ENCODE peak calls at places on chromosomes 3 and 15, in ten cellular contexts. J is esophagus muscularis mucosa, S is Caco-2, T is mammary epithelial cell, K is heart right ventricle, V is thoracic aorta, W is colonic mucosa, M is fibroblast of lung, R is stomach, I is uterus. Q is an unnamed sample. For H3K4me1 and H3K36me3, the result is how much of the 10 kb centered on the place peaks cover.

GRCh38 chr3:182789371-182789770 is 3.9 kb upstream of the ATP11B start:
- DNase-seq in I (no peak), J (no peak), W (no peak), V (no peak), T (peak), S (no peak), M (no peak), K (no peak), R (no peak), Q (no peak)

GRCh38 chr15:68775671-68776476 is 44.8 kb downstream of the ANP32A start:
- DNase-seq in I (peak), R (peak), K (peak), J (no peak), T (no peak), V (peak), W (peak), S (no peak), M (peak), Q (peak)

GRCh38 chr3:148998297-148998696 is 7.0 kb downstream of the GYG1 start:
- DNase-seq in M (peak), R (no peak), K (no peak), I (no peak), W (no peak), T (no peak), S (no peak), J (no peak), V (no peak), Q (no peak)

GRCh38 chr3:150216866-150217600 is 191.1 kb upstream of the TSC22D2 start:
- DNase-seq in R (no peak), K (no peak), W (no peak), J (peak), M (no peak), I (no peak), T (peak), S (no peak), V (no peak), Q (no peak)

GRCh38 chr3:118473343-118473742 is 561.3 kb downstream of the IGSF11 start:
- DNase-seq in T (no peak), S (no peak), W (no peak), R (no peak), I (no peak), V (no peak), K (no peak), M (no peak), J (no peak), Q (no peak)

GRCh38 chr3:149820183-149820582 is 7.2 kb downstream of the RNF13 start:
- DNase-seq in K (no peak), V (no peak), R (no peak), T (peak), M (no peak), W (no peak), J (no peak), I (no peak), S (no peak), Q (no peak)

GRCh38 chr3:194537732-194538247 is 51.0 kb upstream of the ATP13A3 start:
- DNase-seq in M (peak), R (peak), I (no peak), T (peak), V (no peak), J (no peak), W (peak), S (peak), K (no peak), Q (no peak)

GRCh38 chr3:81242871-81243270 is 518.6 kb downstream of the GBE1 start:
- DNase-seq in S (no peak), I (no peak), J (no peak), M (peak), W (no peak), K (no peak), R (no peak), T (no peak), V (no peak), Q (no peak)

GRCh38 chr3:87710511-87710910 is 348.3 kb downstream of the CGGBP1 start:
- DNase-seq in K (no peak), J (no peak), M (no peak), S (no peak), I (no peak), T (no peak), R (no peak), V (no peak), W (no peak), Q (no peak)

GRCh38 chr3:159340877-159341500 is 539.1 kb downstream of the MFSD1 start:
- DNase-seq in M (no peak), K (no peak), R (no peak), W (no peak), I (no peak), J (no peak), V (no peak), T (no peak), S (no peak), Q (no peak)

GRCh38 chr3:12964713-12965612 is 108.3 kb downstream of the IQSEC1 start:
- DNase-seq in I (no peak), R (no peak), K (no peak), T (no peak), V (no peak), J (no peak), W (peak), M (no peak), S (peak), Q (no peak)

GRCh38 chr3:37132334-37132733 is 42.0 kb downstream of the LRRFIP2 start:
- DNase-seq in J (no peak), M (no peak), T (no peak), R (no peak), S (no peak), V (no peak), W (no peak), I (no peak), K (no peak), Q (no peak)

GRCh38 chr3:44924102-44925084 is 50.0 kb downstream of the TGM4 start:
- DNase-seq in J (no peak), I (no peak), S (no peak), W (no peak), M (no peak), R (no peak), T (no peak), V (no peak), K (no peak), Q (no peak)

GRCh38 chr3:89964347-89964746 is 856.9 kb downstream of the EPHA3 start:
- DNase-seq in J (no peak), W (no peak), T (peak), R (no peak), V (no peak), S (no peak), K (no peak), M (peak), I (no peak), Q (no peak)

GRCh38 chr3:172203522-172204258 is 164.3 kb downstream of the FNDC3B start:
- DNase-seq in S (peak), T (peak), I (no peak), R (peak), W (peak), J (peak), M (no peak), V (no peak), K (no peak), Q (peak)

GRCh38 chr3:46558184-46559029 is 7.7 kb downstream of the LRRC2 start:
- DNase-seq in R (peak), W (peak), J (peak), I (peak), K (peak), M (peak), T (peak), V (no peak), S (peak), Q (peak)

GRCh38 chr3:175656451-175656850 is 797.3 kb downstream of the NAALADL2 start:
- DNase-seq in R (no peak), V (no peak), J (no peak), T (no peak), K (no peak), S (no peak), M (no peak), I (no peak), W (no peak), Q (no peak)

GRCh38 chr3:183807329-183807728 is 18.0 kb downstream of the MAP6D1 start:
- DNase-seq in R (no peak), I (no peak), W (no peak), M (no peak), T (no peak), K (no peak), S (no peak), J (no peak), V (no peak), Q (no peak)

GRCh38 chr3:133781570-133781969 is 24.0 kb upstream of the SRPRB start:
- DNase-seq in S (no peak), R (no peak), I (no peak), J (no peak), W (no peak), M (no peak), T (no peak), K (no peak), V (no peak), Q (no peak)

GRCh38 chr3:183259621-183260020 is 6.6 kb downstream of the B3GNT5 start:
- DNase-seq in I (no peak), W (no peak), M (no peak), V (no peak), K (no peak), J (no peak), T (no peak), R (no peak), S (no peak), Q (no peak)

GRCh38 chr3:46852839-46853355 is 10.3 kb downstream of the MYL3 start:
- DNase-seq in M (no peak), K (no peak), S (peak), V (no peak), J (no peak), W (no peak), I (peak), T (no peak), R (no peak), Q (no peak)

GRCh38 chr3:46297658-46298423 is 55.6 kb downstream of the CCR3 start:
- DNase-seq in J (no peak), S (no peak), W (no peak), R (no peak), K (no peak), I (no peak), V (no peak), M (no peak), T (peak), Q (no peak)

GRCh38 chr15:62050118-62050517 is 10.1 kb downstream of the VPS13C start:
- DNase-seq in M (no peak), W (no peak), J (no peak), R (no peak), V (no peak), K (no peak), I (no peak), S (no peak), T (no peak), Q (no peak)

GRCh38 chr15:29044506-29044905 is 158.7 kb downstream of the APBA2 start:
- DNase-seq in R (no peak), K (no peak), M (peak), T (no peak), V (no peak), I (no peak), J (no peak), W (no peak), S (no peak), Q (no peak)

DNA sequence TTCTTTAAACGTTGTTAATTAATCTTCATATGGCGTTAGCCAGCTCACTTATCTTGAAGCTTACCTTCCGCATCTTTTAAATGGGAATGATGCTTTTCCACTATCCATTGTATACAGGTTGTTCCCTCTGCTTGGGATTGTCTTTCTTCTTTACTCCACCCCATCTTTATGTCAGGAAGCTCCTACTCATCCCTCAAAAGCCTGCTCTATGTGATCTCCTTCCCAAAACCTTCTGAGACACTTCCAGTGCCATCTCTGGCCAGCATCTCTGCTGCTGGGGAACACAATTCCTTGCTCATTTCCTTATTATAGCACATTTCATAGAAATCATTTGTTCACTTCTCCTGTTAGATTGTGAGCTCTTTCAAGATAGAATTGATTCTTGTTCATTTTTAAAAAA is 4.3 kb downstream of the RASA2 start:
- DNase-seq in M (no peak), S (no peak), T (no peak), K (no peak), R (no peak), I (no peak), J (no peak), V (no peak), W (no peak), Q (no peak)
- H3K4me1 ChIP-seq in M (under half), S (under half), T (under half), K (half or more), R (half or more), I (under half), J (under half), V (under half), W (under half), Q (under half)

GRCh38 chr15:49134683-49135341 is 20.6 kb downstream of the COPS2 start:
- DNase-seq in I (no peak), J (no peak), K (no peak), R (no peak), M (peak), W (no peak), V (no peak), S (no peak), T (no peak), Q (no peak)

GRCh38 chr15:49135893-49136292 is 19.5 kb downstream of the COPS2 start:
- DNase-seq in S (no peak), K (no peak), V (no peak), M (peak), W (no peak), T (peak), R (no peak), I (no peak), J (no peak), Q (no peak)

GRCh38 chr15:49131403-49131802 is 24.0 kb downstream of the COPS2 start:
- DNase-seq in T (no peak), S (no peak), K (no peak), V (no peak), R (no peak), W (no peak), I (no peak), J (no peak), M (no peak), Q (no peak)

GRCh38 chr15:49137861-49138260 is 17.5 kb downstream of the COPS2 start:
- DNase-seq in I (no peak), W (no peak), V (no peak), M (no peak), S (no peak), K (no peak), T (no peak), R (no peak), J (no peak), Q (no peak)

GRCh38 chr15:49135342-49135857 is 20.0 kb downstream of the COPS2 start:
- DNase-seq in V (no peak), I (no peak), K (no peak), S (no peak), T (no peak), R (no peak), W (no peak), J (no peak), M (no peak), Q (no peak)
- H3K36me3 ChIP-seq in V (under half), I (under half), K (half or more), S (under half), T (under half), R (under half), W (under half), J (half or more), M (under half), Q (under half)

GRCh38 chr3:157175678-157176077 is 15.7 kb upstream of the CCNL1 start:
- DNase-seq in K (peak), M (peak), V (no peak), T (no peak), W (peak), I (no peak), S (no peak), R (no peak), J (no peak), Q (no peak)

GRCh38 chr3:157180262-157180661 is 20.3 kb upstream of the CCNL1 start:
- DNase-seq in W (no peak), J (no peak), V (no peak), S (no peak), K (no peak), M (no peak), T (no peak), R (no peak), I (no peak), Q (no peak)

GRCh38 chr3:157182879-157183278 is 22.9 kb upstream of the CCNL1 start:
- DNase-seq in R (no peak), K (no peak), J (no peak), T (no peak), M (no peak), S (no peak), W (no peak), V (no peak), I (no peak), Q (no peak)

GRCh38 chr3:157176108-157176507 is 16.2 kb upstream of the CCNL1 start:
- DNase-seq in K (no peak), M (peak), I (no peak), W (no peak), S (no peak), V (no peak), T (no peak), R (no peak), J (no peak), Q (no peak)

DNA sequence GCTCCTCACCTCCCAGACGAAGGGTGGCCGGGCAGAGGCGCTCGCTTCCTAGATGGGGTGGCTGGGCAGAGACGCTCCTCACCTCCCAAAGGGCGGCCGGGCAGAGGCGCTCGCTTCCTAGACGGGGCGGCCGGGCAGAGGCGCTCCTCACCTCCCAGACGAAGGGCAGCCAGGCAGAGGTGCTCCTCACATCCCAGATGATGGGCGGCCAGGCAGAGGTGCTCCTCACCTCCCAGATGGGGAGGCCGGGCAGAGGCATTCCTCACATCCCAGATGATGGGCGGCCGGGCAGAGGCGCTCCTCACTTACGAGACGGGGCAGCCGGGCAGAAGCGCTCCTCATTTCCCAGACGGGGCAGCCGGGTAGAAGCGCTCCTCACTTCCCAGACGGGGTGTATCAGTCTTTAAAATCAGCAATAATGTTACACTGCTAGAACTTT is 19.4 kb upstream of the CCNL1 start:
- DNase-seq in M (no peak), R (no peak), K (no peak), W (no peak), I (no peak), J (no peak), T (no peak), S (no peak), V (no peak), Q (no peak)
- TF ChIP-seq CTCF in M (no peak), R (no peak), K (no peak), W (no peak), I (no peak), J (no peak), T (no peak), S (no peak), V (no peak), Q (no peak)

DNA sequence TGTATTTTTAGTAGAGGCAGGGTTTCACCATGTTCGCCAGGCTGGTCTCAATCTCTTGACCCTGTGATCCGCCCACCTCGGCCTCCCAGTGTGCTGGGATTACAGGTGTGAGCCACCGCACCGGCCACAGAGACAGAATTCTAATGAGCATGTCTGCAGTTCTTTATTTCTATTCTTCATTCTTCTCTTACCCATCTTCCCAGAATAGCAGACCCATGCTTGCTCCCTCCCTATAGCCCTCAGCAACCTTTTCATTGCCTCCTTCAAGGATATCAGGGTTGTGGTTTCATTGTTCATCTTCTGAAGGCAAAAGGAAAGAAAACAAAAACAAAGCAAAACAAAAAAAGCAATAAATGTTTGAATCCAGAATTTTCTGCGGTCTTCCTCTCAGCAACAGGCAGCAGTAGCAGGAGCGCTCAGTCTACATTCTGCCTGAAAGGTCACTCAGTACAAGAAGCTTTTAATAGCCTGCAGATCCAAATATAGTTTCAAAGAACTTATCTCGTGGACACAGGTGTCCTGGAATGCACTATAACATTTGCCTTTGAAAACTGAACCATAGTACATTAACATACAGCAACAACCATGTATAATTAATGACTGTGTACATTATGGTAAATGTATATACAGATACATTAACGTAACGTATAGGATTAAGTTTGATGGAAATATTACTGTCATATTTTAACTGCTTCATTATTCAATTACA is at the start of gene SMCO1:
- DNase-seq in T (no peak), I (no peak), W (no peak), V (no peak), K (no peak), R (no peak), M (no peak), S (no peak), J (no peak), Q (no peak)
- H3K4me1 ChIP-seq in T (under half), I (under half), W (under half), V (under half), K (under half), R (under half), M (under half), S (under half), J (under half), Q (under half)

GRCh38 chr15:48451241-48451640 is 120.0 kb downstream of the DUT start:
- DNase-seq in I (no peak), R (no peak), T (no peak), J (no peak), M (no peak), K (no peak), W (no peak), S (no peak), V (no peak), Q (no peak)

GRCh38 chr15:48456126-48456525 is 124.9 kb downstream of the DUT start:
- DNase-seq in I (no peak), J (no peak), K (no peak), T (no peak), R (no peak), V (no peak), S (no peak), W (no peak), M (no peak), Q (no peak)

GRCh38 chr15:48449734-48450133 is 118.5 kb downstream of the DUT start:
- DNase-seq in K (no peak), V (no peak), W (no peak), I (no peak), T (no peak), S (no peak), M (no peak), R (no peak), J (no peak), Q (no peak)

GRCh38 chr15:48447657-48448056 is 116.4 kb downstream of the DUT start:
- DNase-seq in T (peak), V (no peak), I (no peak), M (peak), S (no peak), K (no peak), J (no peak), W (no peak), R (no peak), Q (no peak)

DNA sequence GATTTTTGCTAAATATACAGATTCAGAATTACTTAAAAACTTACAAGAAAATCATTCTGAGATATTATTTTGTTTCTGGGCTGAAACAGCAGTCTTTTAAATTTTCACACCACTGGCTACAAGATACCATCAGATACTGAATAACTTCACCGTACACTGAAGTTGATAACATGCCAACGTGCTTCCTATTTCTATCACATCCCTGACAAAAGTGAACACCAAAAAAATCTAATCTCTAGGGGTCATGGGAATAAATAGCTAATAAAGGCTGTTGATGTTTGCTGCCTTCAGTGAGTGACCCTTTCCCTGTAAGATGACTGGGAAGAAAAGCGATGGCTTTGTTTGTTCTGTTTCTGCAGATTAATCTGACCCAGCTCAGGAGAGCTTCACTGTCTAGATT is 120.5 kb downstream of the DUT start:
- DNase-seq in K (no peak), J (no peak), S (no peak), M (no peak), R (no peak), I (no peak), V (no peak), W (no peak), T (no peak), Q (no peak)
- H3K36me3 ChIP-seq in K (half or more), J (under half), S (under half), M (under half), R (under half), I (under half), V (under half), W (under half), T (under half), Q (under half)

DNA sequence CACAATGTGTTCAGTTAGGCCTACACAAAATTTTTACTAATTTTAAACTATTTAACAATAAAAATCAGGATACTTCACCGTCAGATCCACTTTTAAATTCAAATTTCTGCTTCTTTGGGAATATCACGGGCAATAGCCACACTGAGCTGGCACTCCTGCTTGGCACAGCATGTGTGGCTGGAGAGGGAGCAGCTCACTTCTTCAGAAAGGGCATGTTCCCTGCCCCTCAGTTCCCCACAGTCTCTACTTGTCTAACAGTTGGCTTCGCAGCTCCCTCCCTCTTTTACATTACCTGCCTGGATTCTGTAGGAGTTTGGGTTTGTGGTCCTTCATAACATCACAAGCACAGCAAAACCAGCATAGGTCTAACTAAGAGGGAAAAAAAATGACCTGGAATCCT is 76.0 kb upstream of the TRIM42 start:
- DNase-seq in J (no peak), T (no peak), I (no peak), W (no peak), R (no peak), V (no peak), M (no peak), K (no peak), S (no peak), Q (no peak)
- TF ChIP-seq CTCF in J (no peak), T (no peak), I (no peak), W (no peak), R (no peak), V (no peak), M (no peak), K (no peak), S (no peak), Q (no peak)

Q was measured in tibial nerve.